ENCODE peak calls at places on chromosomes 6 and 20, in five cellular contexts. One of them, this sample, is unnamed.

GRCh38 chr6:43476744-43477143 is 626 bp upstream of the TJAP1 start:
- DNase-seq in breast epithelium: no peak
- DNase-seq in transverse colon: no peak
- DNase-seq in stomach: no peak
- DNase-seq in endothelial cell of umbilical vein: no peak
- DNase-seq in this sample: no peak

GRCh38 chr6:158772851-158773371 is 46.3 kb downstream of the EZR start:
- DNase-seq in breast epithelium: no peak
- DNase-seq in transverse colon: peak; percentile 85
- DNase-seq in stomach: no peak
- DNase-seq in endothelial cell of umbilical vein: no peak
- DNase-seq in this sample: peak; percentile 40

GRCh38 chr20:19990911-19991707 is 26.1 kb upstream of the NAA20 start:
- DNase-seq in breast epithelium: no peak
- DNase-seq in transverse colon: no peak
- DNase-seq in stomach: no peak
- DNase-seq in endothelial cell of umbilical vein: no peak
- DNase-seq in this sample: no peak

GRCh38 chr6:44738652-44739141 is 351.2 kb downstream of the CDC5L start:
- DNase-seq in breast epithelium: no peak
- DNase-seq in transverse colon: no peak
- DNase-seq in stomach: no peak
- DNase-seq in endothelial cell of umbilical vein: no peak
- DNase-seq in this sample: no peak

GRCh38 chr20:57501461-57502330 is 23.2 kb downstream of the CTCFL start:
- DNase-seq in breast epithelium: no peak
- DNase-seq in transverse colon: no peak
- DNase-seq in stomach: no peak
- DNase-seq in endothelial cell of umbilical vein: no peak
- DNase-seq in this sample: no peak

GRCh38 chr6:7051780-7052440 is 55.9 kb upstream of the RREB1 start:
- DNase-seq in breast epithelium: peak; percentile 58
- DNase-seq in transverse colon: peak; percentile 74
- DNase-seq in stomach: peak; percentile 65
- DNase-seq in endothelial cell of umbilical vein: peak; percentile 34
- DNase-seq in this sample: peak; percentile 48

GRCh38 chr6:28490191-28490890 is 25.3 kb downstream of the GPX6 start:
- DNase-seq in breast epithelium: no peak
- DNase-seq in transverse colon: no peak
- DNase-seq in stomach: no peak
- DNase-seq in endothelial cell of umbilical vein: no peak
- DNase-seq in this sample: no peak

GRCh38 chr6:10521104-10521808 is at the start of gene GCNT2:
- DNase-seq in breast epithelium: no peak
- DNase-seq in transverse colon: peak; percentile 22
- DNase-seq in stomach: peak; percentile 61
- DNase-seq in endothelial cell of umbilical vein: peak; percentile 66
- DNase-seq in this sample: peak; percentile 31

GRCh38 chr6:5518936-5519491 is 257.7 kb downstream of the FARS2 start:
- DNase-seq in breast epithelium: no peak
- DNase-seq in transverse colon: no peak
- DNase-seq in stomach: no peak
- DNase-seq in endothelial cell of umbilical vein: no peak
- DNase-seq in this sample: no peak

GRCh38 chr6:100665041-100665380 is 200.3 kb upstream of the SIM1 start:
- DNase-seq in breast epithelium: no peak
- DNase-seq in transverse colon: peak; percentile 19
- DNase-seq in stomach: no peak
- DNase-seq in endothelial cell of umbilical vein: no peak
- DNase-seq in this sample: no peak
- H3K4me1 ChIP-seq in breast epithelium: no peaks in the 10 kb centered on the region
- H3K4me1 ChIP-seq in transverse colon: no peaks in the 10 kb centered on the region
- H3K4me1 ChIP-seq in stomach: no peaks in the 10 kb centered on the region
- H3K4me1 ChIP-seq in endothelial cell of umbilical vein: peaks cover 4% of the 10 kb centered on the region
- H3K4me1 ChIP-seq in this sample: no peaks in the 10 kb centered on the region

DNA sequence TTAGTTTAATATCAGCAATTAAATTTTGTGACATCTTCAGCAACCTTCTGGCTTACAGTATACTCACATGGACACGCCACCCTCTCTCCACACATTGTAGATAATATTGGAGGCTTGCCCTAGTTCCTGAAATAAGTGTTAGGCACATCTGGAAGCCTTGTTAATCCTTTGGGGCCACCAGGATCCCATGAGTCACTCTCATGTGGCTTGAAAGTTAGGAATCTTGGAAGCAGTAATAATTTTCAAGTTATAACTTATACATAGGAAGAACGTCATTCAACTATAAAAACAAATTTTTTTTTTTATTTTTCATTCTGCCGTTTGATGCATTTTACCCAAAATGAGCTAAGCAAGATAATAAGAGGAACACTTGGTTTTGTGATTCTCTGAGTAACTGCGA is 20.5 kb downstream of the LAMA4 start:
- DNase-seq in breast epithelium: no peak
- DNase-seq in transverse colon: no peak
- DNase-seq in stomach: no peak
- DNase-seq in endothelial cell of umbilical vein: peak; percentile 92
- DNase-seq in this sample: no peak
- TF ChIP-seq POLR2AphosphoS5 in breast epithelium: no peak
- TF ChIP-seq POLR2AphosphoS5 in transverse colon: no peak
- TF ChIP-seq POLR2AphosphoS5 in stomach: no peak
- TF ChIP-seq POLR2AphosphoS5 in endothelial cell of umbilical vein: peak; percentile 37
- TF ChIP-seq POLR2AphosphoS5 in this sample: no peak

GRCh38 chr6:52543729-52544324 is 33.0 kb downstream of the TRAM2 start:
- DNase-seq in breast epithelium: no peak
- DNase-seq in transverse colon: no peak
- DNase-seq in stomach: no peak
- DNase-seq in endothelial cell of umbilical vein: peak; percentile 67
- DNase-seq in this sample: no peak
- H3K4me3 ChIP-seq in breast epithelium: no peak overlapping the region
- H3K4me3 ChIP-seq in transverse colon: no peak overlapping the region
- H3K4me3 ChIP-seq in stomach: no peak overlapping the region
- H3K4me3 ChIP-seq in endothelial cell of umbilical vein: no peak overlapping the region
- H3K4me3 ChIP-seq in this sample: no peak overlapping the region

DNA sequence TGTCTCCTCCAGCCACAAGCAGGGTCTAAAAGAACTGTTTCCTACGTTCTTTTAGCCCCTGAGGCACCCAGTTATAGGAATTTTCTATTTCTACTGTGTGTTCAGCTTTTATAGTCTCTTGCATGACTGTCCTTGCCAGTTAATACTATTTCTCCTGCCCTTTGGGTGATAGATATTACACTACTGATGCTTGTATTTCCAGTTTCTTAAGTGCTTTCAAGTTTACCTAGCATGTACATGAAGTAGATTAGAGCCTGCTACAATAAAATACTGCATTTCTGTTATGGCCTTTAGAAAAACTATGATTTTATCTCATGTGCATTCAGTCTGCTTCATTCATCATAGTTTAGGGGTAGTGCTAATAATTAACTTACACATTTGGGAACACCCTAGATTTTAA is 89.6 kb downstream of the FOXO3 start:
- DNase-seq in breast epithelium: no peak
- DNase-seq in transverse colon: no peak
- DNase-seq in stomach: no peak
- DNase-seq in endothelial cell of umbilical vein: no peak
- DNase-seq in this sample: no peak
- H3K4me1 ChIP-seq in breast epithelium: peaks cover 58% of the 10 kb centered on the region
- H3K4me1 ChIP-seq in transverse colon: peaks cover 65% of the 10 kb centered on the region
- H3K4me1 ChIP-seq in stomach: peaks cover 98% of the 10 kb centered on the region
- H3K4me1 ChIP-seq in endothelial cell of umbilical vein: peaks cover 9% of the 10 kb centered on the region
- H3K4me1 ChIP-seq in this sample: peaks cover 40% of the 10 kb centered on the region

This sample was measured in prostate gland.